ENCODE peak calls at places on chromosomes 1 and 21, in nine cellular contexts. One of them, this sample, is unnamed.
A peak's percentile ranks its signal among the peaks of the same experiment; 100 is the strongest.

GRCh38 chr1:239815074-239815473 is 276.6 kb upstream of the FMN2 start:
- DNase-seq in A549: no peak
- DNase-seq in HCT116: no peak
- DNase-seq in endothelial cell of umbilical vein: no peak
- DNase-seq in HepG2: no peak
- DNase-seq in SK-N-SH: no peak
- DNase-seq in K562: no peak
- DNase-seq in H1: no peak
- DNase-seq in GM12878: no peak
- DNase-seq in this sample: no peak

GRCh38 chr1:30702823-30703222 is 20.6 kb downstream of the MATN1 start:
- DNase-seq in A549: no peak
- DNase-seq in HCT116: no peak
- DNase-seq in endothelial cell of umbilical vein: no peak
- DNase-seq in HepG2: no peak
- DNase-seq in SK-N-SH: no peak
- DNase-seq in K562: no peak
- DNase-seq in H1: no peak
- DNase-seq in GM12878: no peak
- DNase-seq in this sample: no peak

GRCh38 chr1:62271932-62272728 is 47.1 kb downstream of the KANK4 start:
- DNase-seq in A549: no peak
- DNase-seq in HCT116: no peak
- DNase-seq in endothelial cell of umbilical vein: no peak
- DNase-seq in HepG2: no peak
- DNase-seq in SK-N-SH: peak; percentile 67
- DNase-seq in K562: peak; percentile 9
- DNase-seq in H1: no peak
- DNase-seq in GM12878: peak; percentile 26
- DNase-seq in this sample: peak; percentile 31

GRCh38 chr1:183287191-183287675 is 101.2 kb downstream of the LAMC2 start:
- DNase-seq in A549: no peak
- DNase-seq in HCT116: no peak
- DNase-seq in endothelial cell of umbilical vein: peak; percentile 78
- DNase-seq in HepG2: no peak
- DNase-seq in SK-N-SH: peak; percentile 39
- DNase-seq in K562: no peak
- DNase-seq in H1: no peak
- DNase-seq in GM12878: no peak
- DNase-seq in this sample: no peak

GRCh38 chr21:35400233-35400939 is 351.3 kb upstream of the RUNX1 start:
- DNase-seq in A549: peak; percentile 5
- DNase-seq in HCT116: peak; percentile 81
- DNase-seq in endothelial cell of umbilical vein: peak; percentile 73
- DNase-seq in HepG2: peak; percentile 67
- DNase-seq in SK-N-SH: peak; percentile 43
- DNase-seq in K562: peak; percentile 79
- DNase-seq in H1: no peak
- DNase-seq in GM12878: peak; percentile 19
- DNase-seq in this sample: peak; percentile 79

GRCh38 chr1:24005163-24005562 is 25.0 kb upstream of the SRSF10 start:
- DNase-seq in A549: no peak
- DNase-seq in HCT116: no peak
- DNase-seq in endothelial cell of umbilical vein: no peak
- DNase-seq in HepG2: no peak
- DNase-seq in SK-N-SH: no peak
- DNase-seq in K562: no peak
- DNase-seq in H1: no peak
- DNase-seq in GM12878: no peak
- DNase-seq in this sample: no peak

GRCh38 chr21:17848228-17848627 is 29.1 kb upstream of the C21orf91 start:
- DNase-seq in A549: no peak
- DNase-seq in HCT116: no peak
- DNase-seq in endothelial cell of umbilical vein: no peak
- DNase-seq in HepG2: no peak
- DNase-seq in SK-N-SH: no peak
- DNase-seq in K562: peak; percentile 17
- DNase-seq in H1: no peak
- DNase-seq in GM12878: peak; percentile 84
- DNase-seq in this sample: no peak

GRCh38 chr1:216114180-216114579 is 309.1 kb downstream of the USH2A start:
- DNase-seq in A549: no peak
- DNase-seq in HCT116: no peak
- DNase-seq in endothelial cell of umbilical vein: no peak
- DNase-seq in HepG2: no peak
- DNase-seq in SK-N-SH: no peak
- DNase-seq in K562: no peak
- DNase-seq in H1: no peak
- DNase-seq in GM12878: no peak
- DNase-seq in this sample: no peak

GRCh38 chr1:169072945-169073725 is 33.4 kb upstream of the ATP1B1 start:
- DNase-seq in A549: no peak
- DNase-seq in HCT116: no peak
- DNase-seq in endothelial cell of umbilical vein: no peak
- DNase-seq in HepG2: no peak
- DNase-seq in SK-N-SH: no peak
- DNase-seq in K562: no peak
- DNase-seq in H1: no peak
- DNase-seq in GM12878: no peak
- DNase-seq in this sample: no peak

GRCh38 chr1:37465596-37466517 is 8.5 kb upstream of the ZC3H12A start:
- DNase-seq in A549: no peak
- DNase-seq in HCT116: no peak
- DNase-seq in endothelial cell of umbilical vein: no peak
- DNase-seq in HepG2: no peak
- DNase-seq in SK-N-SH: no peak
- DNase-seq in K562: no peak
- DNase-seq in H1: no peak
- DNase-seq in GM12878: no peak
- DNase-seq in this sample: no peak

GRCh38 chr1:178560871-178561376 is 48.0 kb downstream of the TEX35 start:
- DNase-seq in A549: no peak
- DNase-seq in HCT116: no peak
- DNase-seq in endothelial cell of umbilical vein: no peak
- DNase-seq in HepG2: no peak
- DNase-seq in SK-N-SH: no peak
- DNase-seq in K562: no peak
- DNase-seq in H1: no peak
- DNase-seq in GM12878: no peak
- DNase-seq in this sample: no peak

DNA sequence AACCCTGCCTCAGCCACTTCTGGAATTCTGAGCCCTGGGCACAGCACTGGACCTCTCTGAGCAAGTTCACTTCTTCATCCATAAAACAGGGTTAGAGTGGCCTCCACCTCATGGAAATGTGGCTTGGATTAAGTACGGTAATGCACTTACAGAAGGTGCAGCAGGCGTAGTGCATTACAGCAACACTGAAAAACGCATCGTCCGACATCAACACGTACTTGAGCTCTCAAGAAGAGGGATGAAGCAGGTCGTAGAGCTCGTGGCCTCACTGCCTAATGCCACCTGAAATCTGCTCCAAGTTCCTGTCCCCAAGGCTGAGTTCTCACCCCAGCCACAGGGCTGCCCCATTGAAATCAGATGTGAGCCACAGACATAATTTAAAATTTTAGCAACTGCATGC is 650.1 kb downstream of the NPHP4 start:
- DNase-seq in A549: no peak
- DNase-seq in HCT116: no peak
- DNase-seq in endothelial cell of umbilical vein: no peak
- DNase-seq in HepG2: no peak
- DNase-seq in SK-N-SH: no peak
- DNase-seq in K562: no peak
- DNase-seq in H1: no peak
- DNase-seq in GM12878: no peak
- DNase-seq in this sample: no peak
- TF ChIP-seq MAX in A549: no peak
- TF ChIP-seq MAX in HCT116: no peak
- TF ChIP-seq MAX in endothelial cell of umbilical vein: no peak
- TF ChIP-seq MAX in HepG2: no peak
- TF ChIP-seq MAX in SK-N-SH: no peak
- TF ChIP-seq MAX in K562: no peak
- TF ChIP-seq MAX in H1: no peak
- TF ChIP-seq MAX in GM12878: no peak
- TF ChIP-seq MAX in this sample: no peak

GRCh38 chr1:198411240-198411639 is 129.2 kb downstream of the ATP6V1G3 start:
- DNase-seq in A549: no peak
- DNase-seq in HCT116: no peak
- DNase-seq in endothelial cell of umbilical vein: no peak
- DNase-seq in HepG2: no peak
- DNase-seq in SK-N-SH: no peak
- DNase-seq in K562: no peak
- DNase-seq in H1: no peak
- DNase-seq in GM12878: no peak
- DNase-seq in this sample: no peak

DNA sequence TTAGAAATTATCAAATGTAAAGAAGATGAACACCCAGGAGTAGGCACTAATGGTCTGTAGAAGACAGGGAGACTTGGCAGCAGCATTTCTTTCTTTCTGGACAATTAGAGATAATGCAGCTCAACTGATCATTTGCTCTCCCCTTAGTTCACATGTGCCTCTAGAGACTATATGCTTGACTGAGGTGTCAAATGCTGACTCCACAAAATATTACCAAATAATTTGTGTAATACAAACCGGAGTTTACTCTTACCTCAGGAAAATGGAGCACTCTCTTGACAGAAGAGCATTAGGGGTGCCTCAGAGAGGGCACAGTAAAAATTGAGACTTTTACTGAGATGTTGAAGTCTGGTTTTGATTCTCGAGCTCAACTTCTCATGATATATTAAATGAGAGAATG is 131.8 kb downstream of the ATP6V1G3 start:
- DNase-seq in A549: no peak
- DNase-seq in HCT116: no peak
- DNase-seq in endothelial cell of umbilical vein: no peak
- DNase-seq in HepG2: no peak
- DNase-seq in SK-N-SH: no peak
- DNase-seq in K562: no peak
- DNase-seq in H1: no peak
- DNase-seq in GM12878: no peak
- DNase-seq in this sample: no peak
- H3K4me3 ChIP-seq in A549: no peak overlapping the region
- H3K4me3 ChIP-seq in HCT116: no peak overlapping the region
- H3K4me3 ChIP-seq in endothelial cell of umbilical vein: no peak overlapping the region
- H3K4me3 ChIP-seq in HepG2: no peak overlapping the region
- H3K4me3 ChIP-seq in SK-N-SH: no peak overlapping the region
- H3K4me3 ChIP-seq in K562: no peak overlapping the region
- H3K4me3 ChIP-seq in H1: no peak overlapping the region
- H3K4me3 ChIP-seq in GM12878: no peak overlapping the region
- H3K4me3 ChIP-seq in this sample: no peak overlapping the region

GRCh38 chr1:222730866-222731265 is 6.1 kb upstream of the FAM177B start:
- DNase-seq in A549: no peak
- DNase-seq in HCT116: no peak
- DNase-seq in endothelial cell of umbilical vein: no peak
- DNase-seq in HepG2: no peak
- DNase-seq in SK-N-SH: no peak
- DNase-seq in K562: no peak
- DNase-seq in H1: no peak
- DNase-seq in GM12878: no peak
- DNase-seq in this sample: no peak

GRCh38 chr1:222728746-222729145 is 8.3 kb upstream of the FAM177B start:
- DNase-seq in A549: no peak
- DNase-seq in HCT116: no peak
- DNase-seq in endothelial cell of umbilical vein: no peak
- DNase-seq in HepG2: no peak
- DNase-seq in SK-N-SH: no peak
- DNase-seq in K562: no peak
- DNase-seq in H1: no peak
- DNase-seq in GM12878: no peak
- DNase-seq in this sample: no peak

GRCh38 chr1:222734740-222735139 is 2.3 kb upstream of the FAM177B start:
- DNase-seq in A549: no peak
- DNase-seq in HCT116: no peak
- DNase-seq in endothelial cell of umbilical vein: no peak
- DNase-seq in HepG2: no peak
- DNase-seq in SK-N-SH: no peak
- DNase-seq in K562: no peak
- DNase-seq in H1: no peak
- DNase-seq in GM12878: no peak
- DNase-seq in this sample: no peak

GRCh38 chr1:222736470-222736869 is 532 bp upstream of the FAM177B start:
- DNase-seq in A549: no peak
- DNase-seq in HCT116: no peak
- DNase-seq in endothelial cell of umbilical vein: no peak
- DNase-seq in HepG2: no peak
- DNase-seq in SK-N-SH: no peak
- DNase-seq in K562: no peak
- DNase-seq in H1: peak; percentile 57
- DNase-seq in GM12878: no peak
- DNase-seq in this sample: no peak

DNA sequence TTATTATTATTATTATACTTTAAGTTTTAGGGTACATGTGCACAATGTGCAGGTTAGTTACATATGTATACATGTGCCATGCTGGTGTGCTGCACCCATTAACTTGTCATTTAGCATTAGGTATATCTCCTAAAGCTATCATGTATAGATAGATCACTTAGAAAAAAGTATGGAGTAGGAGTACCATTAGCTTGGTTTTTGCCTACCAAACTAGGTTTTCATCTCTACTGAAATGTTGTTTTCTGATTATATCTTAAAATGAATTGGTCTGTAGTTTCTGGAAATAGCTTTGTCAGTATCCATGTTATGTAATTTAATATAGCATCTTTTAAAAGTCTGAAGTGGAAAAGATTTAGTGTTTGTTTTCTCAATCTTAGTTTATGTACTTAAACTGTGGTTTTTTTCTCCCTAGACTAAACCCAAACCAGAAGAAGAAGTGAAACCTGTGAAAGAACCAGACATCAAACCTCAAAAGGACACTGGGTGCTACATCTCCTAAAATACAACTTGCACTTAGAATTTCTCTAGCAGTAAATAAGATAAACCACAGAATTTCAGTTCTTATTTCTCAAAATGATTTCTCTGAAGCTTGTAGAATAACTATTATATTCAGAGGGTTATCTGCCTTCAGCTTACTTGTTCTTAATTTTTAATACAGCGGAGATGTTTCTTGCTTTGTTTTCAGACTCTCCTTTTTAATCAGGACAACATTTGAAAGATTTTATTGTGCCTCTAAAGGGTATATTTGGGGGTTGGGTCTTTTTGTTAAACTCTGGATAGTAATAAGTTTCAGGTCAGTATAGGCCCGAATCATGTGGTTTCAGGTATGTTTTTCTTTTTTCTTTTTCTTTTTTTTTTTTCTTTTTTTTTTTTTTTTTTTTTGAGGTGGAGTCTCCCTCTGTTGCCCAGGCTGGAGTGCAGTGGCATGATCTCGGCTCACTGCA is 4.5 kb upstream of the FAM177B start:
- DNase-seq in A549: no peak
- DNase-seq in HCT116: no peak
- DNase-seq in endothelial cell of umbilical vein: no peak
- DNase-seq in HepG2: no peak
- DNase-seq in SK-N-SH: no peak
- DNase-seq in K562: no peak
- DNase-seq in H1: no peak
- DNase-seq in GM12878: peak; percentile 77
- DNase-seq in this sample: peak; percentile 8
- TF ChIP-seq MAX in A549: no peak
- TF ChIP-seq MAX in HCT116: no peak
- TF ChIP-seq MAX in endothelial cell of umbilical vein: no peak
- TF ChIP-seq MAX in HepG2: no peak
- TF ChIP-seq MAX in SK-N-SH: no peak
- TF ChIP-seq MAX in K562: no peak
- TF ChIP-seq MAX in H1: no peak
- TF ChIP-seq MAX in GM12878: no peak
- TF ChIP-seq MAX in this sample: no peak

GRCh38 chr1:16421201-16421600 is 16.0 kb downstream of the SPATA21 start:
- DNase-seq in A549: no peak
- DNase-seq in HCT116: no peak
- DNase-seq in endothelial cell of umbilical vein: no peak
- DNase-seq in HepG2: no peak
- DNase-seq in SK-N-SH: no peak
- DNase-seq in K562: no peak
- DNase-seq in H1: no peak
- DNase-seq in GM12878: no peak
- DNase-seq in this sample: no peak
- H3K4me3 ChIP-seq in A549: no peak overlapping the region
- H3K4me3 ChIP-seq in HCT116: no peak overlapping the region
- H3K4me3 ChIP-seq in endothelial cell of umbilical vein: no peak overlapping the region
- H3K4me3 ChIP-seq in HepG2: no peak overlapping the region
- H3K4me3 ChIP-seq in SK-N-SH: no peak overlapping the region
- H3K4me3 ChIP-seq in K562: no peak overlapping the region
- H3K4me3 ChIP-seq in H1: no peak overlapping the region
- H3K4me3 ChIP-seq in GM12878: no peak overlapping the region
- H3K4me3 ChIP-seq in this sample: no peak overlapping the region

This sample was measured in NB4.